ENCODE peak calls at places on chromosomes 2 and 18, in eight cellular contexts. One of them, this sample, is unnamed.

GRCh38 chr18:69874058-69874457 is 73.6 kb downstream of the CD226 start:
- DNase-seq in HCT116: no peak
- DNase-seq in erythroblast: no peak
- DNase-seq in substantia nigra: no peak
- DNase-seq in breast epithelium: no peak
- DNase-seq in HFFc6: no peak
- DNase-seq in non-pigmented ciliary epithelial cell: no peak
- DNase-seq in H4: no peak
- DNase-seq in this sample: no peak

GRCh38 chr18:79943608-79944125 is 7.8 kb downstream of the SLC66A2 start:
- DNase-seq in substantia nigra: no peak
- DNase-seq in HCT116: no peak
- DNase-seq in HFFc6: no peak
- DNase-seq in non-pigmented ciliary epithelial cell: no peak
- DNase-seq in erythroblast: no peak
- DNase-seq in H4: no peak
- DNase-seq in breast epithelium: no peak
- DNase-seq in this sample: no peak

GRCh38 chr2:191270303-191271178 is 25.3 kb downstream of the MYO1B start:
- DNase-seq in H4: no peak
- DNase-seq in substantia nigra: no peak
- DNase-seq in non-pigmented ciliary epithelial cell: no peak
- DNase-seq in HFFc6: no peak
- DNase-seq in HCT116: no peak
- DNase-seq in erythroblast: no peak
- DNase-seq in breast epithelium: no peak
- DNase-seq in this sample: no peak

GRCh38 chr18:22639026-22639463 is 221.3 kb upstream of the CTAGE1 start:
- DNase-seq in substantia nigra: no peak
- DNase-seq in non-pigmented ciliary epithelial cell: peak
- DNase-seq in H4: peak
- DNase-seq in erythroblast: no peak
- DNase-seq in breast epithelium: no peak
- DNase-seq in HCT116: no peak
- DNase-seq in HFFc6: peak
- DNase-seq in this sample: no peak

GRCh38 chr18:10739152-10739551 is 213.3 kb downstream of the NAPG start:
- DNase-seq in substantia nigra: no peak
- DNase-seq in HFFc6: no peak
- DNase-seq in HCT116: no peak
- DNase-seq in erythroblast: peak
- DNase-seq in non-pigmented ciliary epithelial cell: no peak
- DNase-seq in breast epithelium: no peak
- DNase-seq in H4: no peak
- DNase-seq in this sample: no peak

GRCh38 chr18:62957885-62958472 is 242.6 kb downstream of the PHLPP1 start:
- DNase-seq in non-pigmented ciliary epithelial cell: no peak
- DNase-seq in erythroblast: peak
- DNase-seq in substantia nigra: no peak
- DNase-seq in H4: peak
- DNase-seq in HFFc6: peak
- DNase-seq in HCT116: peak
- DNase-seq in breast epithelium: no peak
- DNase-seq in this sample: peak

GRCh38 chr2:207734264-207734635 is 22.8 kb downstream of the CCNYL1 start:
- DNase-seq in HCT116: peak
- DNase-seq in substantia nigra: no peak
- DNase-seq in H4: peak
- DNase-seq in HFFc6: peak
- DNase-seq in erythroblast: peak
- DNase-seq in breast epithelium: no peak
- DNase-seq in non-pigmented ciliary epithelial cell: no peak
- DNase-seq in this sample: no peak

GRCh38 chr18:58144671-58145285 is 100.8 kb downstream of the NEDD4L start:
- DNase-seq in non-pigmented ciliary epithelial cell: no peak
- DNase-seq in breast epithelium: peak
- DNase-seq in erythroblast: no peak
- DNase-seq in HCT116: no peak
- DNase-seq in H4: no peak
- DNase-seq in HFFc6: no peak
- DNase-seq in substantia nigra: no peak
- DNase-seq in this sample: no peak

GRCh38 chr2:195837987-195838386 is 181.0 kb downstream of the SLC39A10 start:
- DNase-seq in erythroblast: no peak
- DNase-seq in HFFc6: no peak
- DNase-seq in non-pigmented ciliary epithelial cell: no peak
- DNase-seq in breast epithelium: no peak
- DNase-seq in H4: no peak
- DNase-seq in substantia nigra: no peak
- DNase-seq in HCT116: no peak
- DNase-seq in this sample: no peak

GRCh38 chr2:73970850-73971471 is 13.7 kb upstream of the TET3 start:
- DNase-seq in substantia nigra: no peak
- DNase-seq in HCT116: no peak
- DNase-seq in H4: peak
- DNase-seq in non-pigmented ciliary epithelial cell: no peak
- DNase-seq in erythroblast: peak
- DNase-seq in breast epithelium: peak
- DNase-seq in HFFc6: no peak
- DNase-seq in this sample: peak

GRCh38 chr2:218273908-218274249 is 3.6 kb downstream of the PNKD start:
- DNase-seq in non-pigmented ciliary epithelial cell: no peak
- DNase-seq in HFFc6: no peak
- DNase-seq in H4: no peak
- DNase-seq in breast epithelium: no peak
- DNase-seq in erythroblast: no peak
- DNase-seq in substantia nigra: no peak
- DNase-seq in HCT116: no peak
- DNase-seq in this sample: no peak

GRCh38 chr2:84779781-84780180 is 101.1 kb downstream of the TRABD2A start:
- DNase-seq in HFFc6: no peak
- DNase-seq in H4: no peak
- DNase-seq in non-pigmented ciliary epithelial cell: no peak
- DNase-seq in substantia nigra: no peak
- DNase-seq in HCT116: no peak
- DNase-seq in erythroblast: no peak
- DNase-seq in breast epithelium: no peak
- DNase-seq in this sample: no peak

GRCh38 chr2:145975406-145975805 is 1455.5 kb upstream of the ZEB2 start:
- DNase-seq in substantia nigra: no peak
- DNase-seq in non-pigmented ciliary epithelial cell: no peak
- DNase-seq in H4: peak
- DNase-seq in erythroblast: no peak
- DNase-seq in breast epithelium: no peak
- DNase-seq in HCT116: no peak
- DNase-seq in HFFc6: no peak
- DNase-seq in this sample: no peak

GRCh38 chr18:34121157-34121807 is 103.4 kb downstream of the NOL4 start:
- DNase-seq in substantia nigra: no peak
- DNase-seq in breast epithelium: no peak
- DNase-seq in H4: peak
- DNase-seq in HCT116: no peak
- DNase-seq in non-pigmented ciliary epithelial cell: no peak
- DNase-seq in HFFc6: no peak
- DNase-seq in erythroblast: no peak
- DNase-seq in this sample: no peak

GRCh38 chr2:102100371-102101096 is 42.0 kb upstream of the IL1R1 start:
- DNase-seq in breast epithelium: no peak
- DNase-seq in erythroblast: no peak
- DNase-seq in H4: no peak
- DNase-seq in non-pigmented ciliary epithelial cell: no peak
- DNase-seq in HFFc6: peak
- DNase-seq in HCT116: no peak
- DNase-seq in substantia nigra: no peak
- DNase-seq in this sample: no peak

GRCh38 chr2:66446178-66446860 is 11.4 kb downstream of the MEIS1 start:
- DNase-seq in substantia nigra: no peak
- DNase-seq in HFFc6: peak
- DNase-seq in breast epithelium: no peak
- DNase-seq in non-pigmented ciliary epithelial cell: no peak
- DNase-seq in HCT116: no peak
- DNase-seq in H4: no peak
- DNase-seq in erythroblast: peak
- DNase-seq in this sample: no peak

GRCh38 chr2:38499921-38500634 is 102.7 kb downstream of the HNRNPLL start:
- DNase-seq in erythroblast: no peak
- DNase-seq in breast epithelium: peak
- DNase-seq in non-pigmented ciliary epithelial cell: no peak
- DNase-seq in HCT116: no peak
- DNase-seq in substantia nigra: no peak
- DNase-seq in H4: no peak
- DNase-seq in HFFc6: no peak
- DNase-seq in this sample: no peak

GRCh38 chr18:13374468-13375301 is 156.1 kb downstream of the LDLRAD4 start:
- DNase-seq in non-pigmented ciliary epithelial cell: no peak
- DNase-seq in breast epithelium: no peak
- DNase-seq in HFFc6: no peak
- DNase-seq in substantia nigra: no peak
- DNase-seq in HCT116: no peak
- DNase-seq in erythroblast: no peak
- DNase-seq in H4: no peak
- DNase-seq in this sample: no peak

GRCh38 chr2:235713244-235713643 is 219.4 kb downstream of the AGAP1 start:
- DNase-seq in HCT116: no peak
- DNase-seq in non-pigmented ciliary epithelial cell: no peak
- DNase-seq in HFFc6: no peak
- DNase-seq in substantia nigra: no peak
- DNase-seq in H4: no peak
- DNase-seq in erythroblast: no peak
- DNase-seq in breast epithelium: no peak
- DNase-seq in this sample: no peak

GRCh38 chr2:221943078-221943810 is 355.6 kb downstream of the PAX3 start:
- DNase-seq in substantia nigra: no peak
- DNase-seq in HCT116: no peak
- DNase-seq in H4: peak
- DNase-seq in non-pigmented ciliary epithelial cell: peak
- DNase-seq in erythroblast: no peak
- DNase-seq in HFFc6: peak
- DNase-seq in breast epithelium: no peak
- DNase-seq in this sample: no peak

GRCh38 chr2:163934134-163934533 is 198.3 kb upstream of the FIGN start:
- DNase-seq in substantia nigra: no peak
- DNase-seq in H4: no peak
- DNase-seq in HCT116: no peak
- DNase-seq in erythroblast: no peak
- DNase-seq in HFFc6: no peak
- DNase-seq in breast epithelium: no peak
- DNase-seq in non-pigmented ciliary epithelial cell: no peak
- DNase-seq in this sample: no peak

GRCh38 chr2:111200333-111200879 is 79.7 kb downstream of the BCL2L11 start:
- DNase-seq in HFFc6: no peak
- DNase-seq in substantia nigra: no peak
- DNase-seq in breast epithelium: no peak
- DNase-seq in erythroblast: no peak
- DNase-seq in HCT116: no peak
- DNase-seq in non-pigmented ciliary epithelial cell: no peak
- DNase-seq in H4: no peak
- DNase-seq in this sample: no peak

GRCh38 chr2:195820867-195821565 is 164.0 kb downstream of the SLC39A10 start:
- DNase-seq in erythroblast: peak
- DNase-seq in H4: no peak
- DNase-seq in HFFc6: no peak
- DNase-seq in substantia nigra: no peak
- DNase-seq in HCT116: no peak
- DNase-seq in breast epithelium: no peak
- DNase-seq in non-pigmented ciliary epithelial cell: no peak
- DNase-seq in this sample: no peak

GRCh38 chr2:68722712-68723111 is 11.9 kb upstream of the ARHGAP25 start:
- DNase-seq in substantia nigra: no peak
- DNase-seq in HFFc6: no peak
- DNase-seq in breast epithelium: no peak
- DNase-seq in HCT116: peak
- DNase-seq in non-pigmented ciliary epithelial cell: no peak
- DNase-seq in erythroblast: no peak
- DNase-seq in H4: no peak
- DNase-seq in this sample: peak